ENCODE peak calls at places on chromosomes 4 and X, in ten cellular contexts. Y, Q, Z, U, T, M, D, P, K and A are unnamed samples.

GRCh38 chrX:1443496-1444075 is 9.1 kb downstream of the ASMTL start:
- DNase-seq in Y (no peak), Q (peak; percentile 1), Z (no peak), U (no peak), T (peak; percentile 5), M (no peak), D (peak; percentile 1), P (no peak), K (no peak), A (no peak)

GRCh38 chr4:82810171-82810570 is 11.6 kb upstream of the SCD5 start:
- DNase-seq in Y (no peak), Q (no peak), Z (no peak), U (no peak), T (no peak), M (no peak), D (no peak), P (no peak), K (no peak), A (no peak)

GRCh38 chr4:99021386-99021785 is 25.9 kb downstream of the METAP1 start:
- DNase-seq in Y (no peak), Q (no peak), Z (no peak), U (no peak), T (no peak), M (no peak), D (no peak), P (no peak), K (no peak), A (no peak)

GRCh38 chrX:136192839-136193414 is 45.6 kb downstream of the FHL1 start:
- DNase-seq in Y (no peak), Q (no peak), Z (no peak), U (no peak), T (no peak), M (no peak), D (no peak), P (no peak), K (no peak), A (no peak)

GRCh38 chr4:3399277-3400194 is 42.2 kb upstream of the HGFAC start:
- DNase-seq in Y (no peak), Q (no peak), Z (no peak), U (no peak), T (no peak), M (peak; percentile 36), D (no peak), P (no peak), K (no peak), A (no peak)

GRCh38 chrX:65537229-65537628 is 2.6 kb upstream of the LAS1L start:
- DNase-seq in Y (no peak), Q (no peak), Z (no peak), U (no peak), T (no peak), M (no peak), D (no peak), P (no peak), K (no peak), A (no peak)

GRCh38 chr4:127249767-127250108 is 383.0 kb upstream of the INTU start:
- DNase-seq in Y (no peak), Q (no peak), Z (no peak), U (no peak), T (no peak), M (no peak), D (no peak), P (no peak), K (no peak), A (no peak)

GRCh38 chrX:71609095-71609750 is 9.1 kb downstream of the CXCR3 start:
- DNase-seq in Y (no peak), Q (no peak), Z (no peak), U (peak; percentile 37), T (no peak), M (no peak), D (no peak), P (no peak), K (no peak), A (no peak)

GRCh38 chr4:8341691-8342090 is 72.1 kb downstream of the HTRA3 start:
- DNase-seq in Y (no peak), Q (no peak), Z (no peak), U (no peak), T (peak; percentile 84), M (no peak), D (no peak), P (no peak), K (no peak), A (no peak)

GRCh38 chr4:107050525-107051135 is 14.5 kb upstream of the DKK2 start:
- DNase-seq in Y (no peak), Q (no peak), Z (no peak), U (no peak), T (no peak), M (peak; percentile 13), D (no peak), P (no peak), K (no peak), A (no peak)

GRCh38 chrX:49921109-49921508 is 1.3 kb upstream of the CLCN5 start:
- DNase-seq in Y (no peak), Q (no peak), Z (no peak), U (no peak), T (no peak), M (no peak), D (no peak), P (no peak), K (no peak), A (no peak)

GRCh38 chr4:13875160-13875559 is 247.6 kb upstream of the BOD1L1 start:
- DNase-seq in Y (no peak), Q (no peak), Z (no peak), U (no peak), T (no peak), M (no peak), D (no peak), P (no peak), K (no peak), A (no peak)

GRCh38 chr4:1072830-1073446 is 40.4 kb downstream of the RNF212 start:
- DNase-seq in Y (peak; percentile 64), Q (peak; percentile 58), Z (no peak), U (peak; percentile 71), T (no peak), M (peak; percentile 72), D (peak; percentile 48), P (peak; percentile 65), K (no peak), A (peak; percentile 52)

GRCh38 chrX:106780664-106781377 is 21.7 kb upstream of the TBC1D8B start:
- DNase-seq in Y (no peak), Q (no peak), Z (no peak), U (no peak), T (no peak), M (peak; percentile 71), D (no peak), P (no peak), K (no peak), A (no peak)

GRCh38 chr4:141340458-141340857 is 119.8 kb downstream of the ZNF330 start:
- DNase-seq in Y (no peak), Q (no peak), Z (no peak), U (no peak), T (no peak), M (no peak), D (no peak), P (no peak), K (no peak), A (no peak)

GRCh38 chr4:1536579-1537409 is 130.6 kb upstream of the NKX1-1 start:
- DNase-seq in Y (no peak), Q (no peak), Z (no peak), U (no peak), T (peak; percentile 18), M (no peak), D (no peak), P (no peak), K (no peak), A (no peak)

GRCh38 chr4:150578745-150579470 is 3.0 kb upstream of the MAB21L2 start:
- DNase-seq in Y (no peak), Q (no peak), Z (no peak), U (no peak), T (no peak), M (no peak), D (no peak), P (no peak), K (no peak), A (no peak)

GRCh38 chr4:185774076-185774731 is 37.8 kb downstream of the SORBS2 start:
- DNase-seq in Y (no peak), Q (no peak), Z (no peak), U (no peak), T (no peak), M (peak; percentile 86), D (no peak), P (no peak), K (no peak), A (no peak)